ENCODE peak calls at places on chromosomes 6 and 20, in eight cellular contexts. F, W, R, O, S, N, A and E are unnamed samples.

GRCh38 chr20:62318411-62319345 is 15.9 kb downstream of the ADRM1 start:
- DNase-seq in N (no peak), S (no peak), A (no peak), O (no peak), R (no peak), F (peak), W (no peak), E (no peak)

GRCh38 chr20:14453259-14453658 is 115.8 kb upstream of the FLRT3 start:
- DNase-seq in O (no peak), A (no peak), N (no peak), R (no peak), W (no peak), S (no peak), F (no peak), E (no peak)

GRCh38 chr6:125753218-125753936 is 3.9 kb downstream of the HEY2 start:
- DNase-seq in S (no peak), A (no peak), W (no peak), O (no peak), R (peak), F (no peak), N (no peak), E (no peak)

GRCh38 chr6:122730775-122731386 is 48.6 kb upstream of the FABP7 start:
- DNase-seq in A (peak), F (no peak), N (no peak), S (no peak), R (peak), W (no peak), O (no peak), E (no peak)

GRCh38 chr20:40156600-40157307 is 532.3 kb downstream of the MAFB start:
- DNase-seq in R (no peak), O (no peak), N (no peak), F (peak), A (no peak), S (no peak), W (no peak), E (no peak)

GRCh38 chr6:139137716-139138115 is 2.8 kb downstream of the HECA start:
- DNase-seq in O (no peak), N (no peak), A (no peak), W (no peak), S (no peak), R (no peak), F (no peak), E (no peak)

GRCh38 chr6:105932440-105932839 is 153.7 kb upstream of the PRDM1 start:
- DNase-seq in W (no peak), O (no peak), A (no peak), S (no peak), N (no peak), F (no peak), R (no peak), E (no peak)

GRCh38 chr20:12179692-12180091 is 262.0 kb downstream of the BTBD3 start:
- DNase-seq in N (no peak), S (no peak), O (no peak), F (no peak), A (no peak), R (no peak), W (no peak), E (no peak)

GRCh38 chr6:89412071-89413005 is at the start of gene RRAGD:
- DNase-seq in A (peak), R (no peak), W (peak), S (peak), F (peak), N (peak), O (peak), E (peak)

GRCh38 chr6:70394518-70395300 is 18.6 kb upstream of the FAM135A start:
- DNase-seq in R (no peak), N (peak), W (no peak), F (no peak), S (no peak), O (no peak), A (no peak), E (no peak)

GRCh38 chr20:63868264-63868663 is 3.2 kb downstream of the TPD52L2 start:
- DNase-seq in W (no peak), F (no peak), N (no peak), A (no peak), R (no peak), O (no peak), S (no peak), E (no peak)

GRCh38 chr6:108847738-108848115 is 495 bp upstream of the ARMC2 start:
- DNase-seq in A (no peak), N (no peak), O (no peak), R (no peak), S (no peak), W (no peak), F (no peak), E (no peak)

GRCh38 chr6:138912308-138912707 is 75.7 kb downstream of the REPS1 start:
- DNase-seq in F (no peak), A (no peak), S (no peak), N (no peak), R (no peak), O (no peak), W (no peak), E (no peak)

GRCh38 chr6:1856381-1856780 is 246.7 kb downstream of the FOXC1 start:
- DNase-seq in A (no peak), F (no peak), S (no peak), N (no peak), O (peak), R (peak), W (no peak), E (no peak)

GRCh38 chr6:69917834-69918233 is 51.5 kb downstream of the COL19A1 start:
- DNase-seq in R (no peak), O (no peak), S (no peak), A (peak), N (no peak), F (peak), W (no peak), E (no peak)

GRCh38 chr6:108838101-108838717 is 10.0 kb upstream of the ARMC2 start:
- DNase-seq in A (no peak), R (peak), O (no peak), F (no peak), N (no peak), S (no peak), W (no peak), E (no peak)

GRCh38 chr6:57423468-57423867 is 106.0 kb downstream of the PRIM2 start:
- DNase-seq in O (no peak), R (no peak), W (no peak), N (no peak), A (no peak), F (no peak), S (no peak), E (no peak)

GRCh38 chr6:144661101-144661806 is 376.1 kb downstream of the UTRN start:
- DNase-seq in N (no peak), O (no peak), S (no peak), R (peak), A (no peak), F (no peak), W (no peak), E (no peak)

GRCh38 chr6:130376921-130377320 is 11.1 kb downstream of the TMEM200A start:
- DNase-seq in A (no peak), R (peak), S (no peak), N (no peak), O (no peak), F (no peak), W (no peak), E (no peak)

GRCh38 chr6:111418971-111419693 is 63.9 kb downstream of the REV3L start:
- DNase-seq in O (no peak), F (no peak), R (peak), S (no peak), W (no peak), N (no peak), A (no peak), E (no peak)

GRCh38 chr6:107443066-107443903 is 16.1 kb downstream of the PDSS2 start:
- DNase-seq in F (no peak), R (no peak), W (no peak), S (no peak), A (no peak), O (no peak), N (no peak), E (no peak)

GRCh38 chr6:105401247-105402089 is 1.4 kb downstream of the PREP start:
- DNase-seq in N (no peak), R (no peak), O (no peak), F (no peak), A (no peak), S (no peak), W (no peak), E (no peak)

GRCh38 chr6:133350928-133351327 is 109.8 kb downstream of the EYA4 start:
- DNase-seq in F (no peak), N (no peak), O (no peak), S (no peak), A (no peak), W (no peak), R (no peak), E (no peak)

GRCh38 chr6:150363733-150364132 is 5.1 kb upstream of the IYD start:
- DNase-seq in O (no peak), N (no peak), A (peak), S (no peak), W (no peak), R (peak), F (no peak), E (no peak)

GRCh38 chr6:136077834-136078576 is 172.1 kb downstream of the MTFR2 start:
- DNase-seq in W (no peak), F (no peak), A (no peak), N (no peak), R (peak), S (no peak), O (no peak), E (no peak)

GRCh38 chr6:112086744-112087135 is 542 bp downstream of the TUBE1 start:
- DNase-seq in A (peak), N (no peak), F (no peak), R (peak), W (no peak), S (no peak), O (no peak), E (no peak)

GRCh38 chr20:1720845-1721475 is 63.4 kb upstream of the SIRPG start:
- DNase-seq in S (no peak), R (no peak), F (no peak), W (no peak), N (no peak), A (peak), O (no peak), E (no peak)

GRCh38 chr20:24629668-24630067 is 160.2 kb downstream of the SYNDIG1 start:
- DNase-seq in W (no peak), O (no peak), R (peak), A (no peak), N (no peak), F (no peak), S (no peak), E (peak)

GRCh38 chr20:37969949-37970855 is 63.1 kb downstream of the TTI1 start:
- DNase-seq in A (no peak), F (no peak), S (no peak), N (no peak), W (no peak), R (no peak), O (no peak), E (peak)

GRCh38 chr6:89079611-89080213 is 839 bp upstream of the PNRC1 start:
- DNase-seq in N (peak), O (peak), R (peak), F (peak), W (peak), S (no peak), A (peak), E (peak)

GRCh38 chr20:47785321-47785899 is at the start of gene SULF2:
- DNase-seq in A (no peak), O (peak), N (no peak), S (no peak), W (no peak), R (no peak), F (no peak), E (no peak)

GRCh38 chr6:134740473-134741192 is 209.3 kb downstream of the ALDH8A1 start:
- DNase-seq in A (no peak), N (no peak), F (no peak), S (no peak), O (no peak), W (no peak), R (peak), E (no peak)

GRCh38 chr20:54267510-54268003 is 59.7 kb downstream of the PFDN4 start:
- DNase-seq in A (peak), O (no peak), N (no peak), F (no peak), W (no peak), R (peak), S (no peak), E (no peak)

GRCh38 chr6:139982652-139983051 is 608.2 kb upstream of the CITED2 start:
- DNase-seq in O (no peak), R (peak), A (no peak), N (no peak), W (no peak), F (no peak), S (no peak), E (no peak)

GRCh38 chr6:6674872-6675271 is 86.4 kb downstream of the LY86 start:
- DNase-seq in N (no peak), R (no peak), A (no peak), W (no peak), F (no peak), O (no peak), S (no peak), E (no peak)

GRCh38 chr6:53669592-53669991 is 4.0 kb upstream of the KLHL31 start:
- DNase-seq in S (no peak), O (no peak), A (no peak), R (no peak), W (no peak), F (no peak), N (no peak), E (no peak)

GRCh38 chr6:44238687-44239350 is 8.1 kb upstream of the HSP90AB1 start:
- DNase-seq in N (no peak), W (no peak), S (no peak), R (no peak), A (no peak), F (no peak), O (peak), E (no peak)